ENCODE peak calls at places on chromosomes 13 and 19, in four cellular contexts. One of them, this sample, is unnamed.

GRCh38 chr19:19461306-19461670 is 54.1 kb downstream of the TSSK6 start:
- DNase-seq in AG09309: no peak
- DNase-seq in cardiac muscle cell: no peak
- DNase-seq in thoracic aorta: no peak
- DNase-seq in this sample: peak; percentile 14

GRCh38 chr19:7699422-7700127 is 2.4 kb downstream of the FCER2 start:
- DNase-seq in AG09309: no peak
- DNase-seq in thoracic aorta: no peak
- DNase-seq in cardiac muscle cell: no peak
- DNase-seq in this sample: no peak

GRCh38 chr19:46559203-46559602 is 41.9 kb upstream of the CALM3 start:
- DNase-seq in AG09309: no peak
- DNase-seq in cardiac muscle cell: no peak
- DNase-seq in thoracic aorta: no peak
- DNase-seq in this sample: no peak

GRCh38 chr13:52845334-52845761 is 3.1 kb downstream of the PCDH8 start:
- DNase-seq in cardiac muscle cell: no peak
- DNase-seq in thoracic aorta: no peak
- DNase-seq in AG09309: no peak
- DNase-seq in this sample: peak; percentile 27

GRCh38 chr13:40539954-40540706 is 126.3 kb downstream of the FOXO1 start:
- DNase-seq in cardiac muscle cell: peak; percentile 89
- DNase-seq in AG09309: peak; percentile 31
- DNase-seq in thoracic aorta: no peak
- DNase-seq in this sample: no peak

GRCh38 chr13:30142502-30143211 is 164.7 kb downstream of the KATNAL1 start:
- DNase-seq in thoracic aorta: no peak
- DNase-seq in AG09309: peak; percentile 99
- DNase-seq in cardiac muscle cell: peak; percentile 94
- DNase-seq in this sample: no peak

GRCh38 chr13:30113983-30114491 is 193.3 kb downstream of the KATNAL1 start:
- DNase-seq in AG09309: no peak
- DNase-seq in thoracic aorta: no peak
- DNase-seq in cardiac muscle cell: no peak
- DNase-seq in this sample: peak; percentile 51

GRCh38 chr13:80054806-80055205 is 286.1 kb downstream of the SPRY2 start:
- DNase-seq in thoracic aorta: no peak
- DNase-seq in AG09309: no peak
- DNase-seq in cardiac muscle cell: no peak
- DNase-seq in this sample: no peak

GRCh38 chr13:43289458-43290255 is 266.3 kb downstream of the DNAJC15 start:
- DNase-seq in AG09309: no peak
- DNase-seq in thoracic aorta: no peak
- DNase-seq in cardiac muscle cell: no peak
- DNase-seq in this sample: no peak

GRCh38 chr13:113357529-113357928 is 6.4 kb downstream of the GRTP1 start:
- DNase-seq in thoracic aorta: no peak
- DNase-seq in cardiac muscle cell: peak; percentile 3
- DNase-seq in AG09309: peak; percentile 16
- DNase-seq in this sample: no peak

GRCh38 chr19:11496391-11497163 is 9.1 kb downstream of the ZNF653 start:
- DNase-seq in cardiac muscle cell: peak; percentile 88
- DNase-seq in AG09309: peak; percentile 55
- DNase-seq in thoracic aorta: peak; percentile 27
- DNase-seq in this sample: peak; percentile 74

GRCh38 chr13:67299072-67299635 is 69.0 kb upstream of the PCDH9 start:
- DNase-seq in cardiac muscle cell: peak; percentile 80
- DNase-seq in thoracic aorta: no peak
- DNase-seq in AG09309: peak; percentile 18
- DNase-seq in this sample: no peak

GRCh38 chr13:22114630-22115311 is 443.9 kb downstream of the FGF9 start:
- DNase-seq in cardiac muscle cell: peak; percentile 0
- DNase-seq in thoracic aorta: no peak
- DNase-seq in AG09309: no peak
- DNase-seq in this sample: no peak

GRCh38 chr19:38506723-38507550 is 73.4 kb downstream of the RYR1 start:
- DNase-seq in thoracic aorta: peak; percentile 23
- DNase-seq in cardiac muscle cell: peak; percentile 85
- DNase-seq in AG09309: no peak
- DNase-seq in this sample: peak; percentile 96

GRCh38 chr13:80473695-80474094 is 132.8 kb upstream of the SPRY2 start:
- DNase-seq in AG09309: no peak
- DNase-seq in thoracic aorta: no peak
- DNase-seq in cardiac muscle cell: peak; percentile 54
- DNase-seq in this sample: no peak

GRCh38 chr19:12660980-12661379 is 5.6 kb downstream of the MAN2B1 start:
- DNase-seq in thoracic aorta: no peak
- DNase-seq in AG09309: no peak
- DNase-seq in cardiac muscle cell: no peak
- DNase-seq in this sample: no peak

GRCh38 chr13:21242236-21242635 is 65.8 kb downstream of the MRPL57 start:
- DNase-seq in thoracic aorta: no peak
- DNase-seq in AG09309: no peak
- DNase-seq in cardiac muscle cell: no peak
- DNase-seq in this sample: no peak

GRCh38 chr19:28960986-28961705 is 251.8 kb downstream of the UQCRFS1 start:
- DNase-seq in cardiac muscle cell: peak; percentile 48
- DNase-seq in AG09309: no peak
- DNase-seq in thoracic aorta: no peak
- DNase-seq in this sample: no peak

GRCh38 chr13:109157275-109157674 is 527.9 kb downstream of the MYO16 start:
- DNase-seq in AG09309: no peak
- DNase-seq in thoracic aorta: no peak
- DNase-seq in cardiac muscle cell: no peak
- DNase-seq in this sample: no peak

GRCh38 chr13:109123971-109124370 is 494.6 kb downstream of the MYO16 start:
- DNase-seq in AG09309: no peak
- DNase-seq in thoracic aorta: no peak
- DNase-seq in cardiac muscle cell: no peak
- DNase-seq in this sample: no peak

GRCh38 chr13:45206340-45206739 is 5.5 kb upstream of the KCTD4 start:
- DNase-seq in thoracic aorta: no peak
- DNase-seq in AG09309: peak; percentile 77
- DNase-seq in cardiac muscle cell: peak; percentile 85
- DNase-seq in this sample: no peak

GRCh38 chr13:99203601-99204579 is 3.2 kb downstream of the UBAC2 start:
- DNase-seq in AG09309: no peak
- DNase-seq in thoracic aorta: no peak
- DNase-seq in cardiac muscle cell: no peak
- DNase-seq in this sample: no peak

GRCh38 chr13:112241288-112241687 is 134.9 kb upstream of the SPACA7 start:
- DNase-seq in cardiac muscle cell: no peak
- DNase-seq in AG09309: no peak
- DNase-seq in thoracic aorta: no peak
- DNase-seq in this sample: no peak

DNA sequence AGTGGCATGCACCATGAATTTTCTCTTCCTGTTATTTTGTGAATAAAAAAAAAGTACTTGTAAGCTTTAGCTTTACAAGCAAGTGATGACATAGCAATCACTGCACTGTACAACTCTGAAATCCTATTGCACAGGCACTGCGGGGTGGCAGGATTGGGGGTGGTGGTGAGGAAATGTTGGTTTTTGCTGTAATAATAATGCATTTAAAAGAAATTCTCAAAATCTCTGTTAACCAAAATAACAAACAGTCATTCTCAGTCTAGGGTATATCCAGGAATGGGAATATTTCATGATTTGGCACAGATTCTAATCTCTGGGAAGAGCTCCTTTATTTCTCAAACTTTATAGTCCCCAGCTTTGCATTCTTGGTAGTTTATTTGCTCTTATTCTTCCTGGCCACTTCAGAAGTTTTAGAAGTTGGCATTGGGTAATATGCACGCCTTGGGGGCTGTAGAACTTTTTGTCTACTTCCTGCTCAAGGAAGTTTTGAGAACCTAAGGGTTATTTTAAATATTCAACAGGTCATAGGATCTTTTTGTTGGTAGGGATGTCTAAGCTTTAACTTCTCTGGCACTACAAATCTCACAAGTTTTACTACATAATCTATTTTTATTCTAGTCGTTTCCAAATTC is 353.0 kb upstream of the KLF12 start:
- DNase-seq in thoracic aorta: no peak
- DNase-seq in AG09309: peak; percentile 46
- DNase-seq in cardiac muscle cell: peak; percentile 4
- DNase-seq in this sample: no peak
- H3K4me3 ChIP-seq in thoracic aorta: no peak overlapping the region
- H3K4me3 ChIP-seq in AG09309: no peak overlapping the region
- H3K4me3 ChIP-seq in cardiac muscle cell: no peak overlapping the region
- H3K4me3 ChIP-seq in this sample: no peak overlapping the region

DNA sequence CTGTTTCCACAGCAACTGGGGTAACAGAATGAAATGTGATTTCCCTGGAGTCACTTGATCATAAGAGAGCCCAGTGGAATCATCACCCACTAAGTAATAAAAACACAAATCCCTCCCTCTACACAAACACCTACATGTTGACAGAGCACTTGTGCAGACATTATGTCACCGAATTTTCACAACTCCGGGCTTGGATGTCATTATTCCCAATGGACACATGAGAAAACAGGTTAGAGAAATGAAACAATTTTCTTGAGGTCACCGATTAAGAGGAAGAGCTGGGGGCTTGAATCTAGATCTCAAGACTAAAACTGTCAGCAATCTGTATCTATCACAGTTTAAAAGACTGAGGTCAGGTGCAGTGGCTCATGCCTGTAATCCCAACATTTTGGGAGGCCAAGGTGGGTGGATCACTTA is 3.1 kb downstream of the XRCC1 start:
- DNase-seq in cardiac muscle cell: no peak
- DNase-seq in AG09309: no peak
- DNase-seq in thoracic aorta: no peak
- DNase-seq in this sample: no peak
- H3K4me3 ChIP-seq in cardiac muscle cell: no peak overlapping the region
- H3K4me3 ChIP-seq in AG09309: no peak overlapping the region
- H3K4me3 ChIP-seq in thoracic aorta: no peak overlapping the region
- H3K4me3 ChIP-seq in this sample: no peak overlapping the region

GRCh38 chr19:55146648-55147218 is 2.3 kb downstream of the TNNT1 start:
- DNase-seq in AG09309: no peak
- DNase-seq in cardiac muscle cell: no peak
- DNase-seq in thoracic aorta: no peak
- DNase-seq in this sample: no peak
- H3K4me3 ChIP-seq in AG09309: no peak overlapping the region
- H3K4me3 ChIP-seq in cardiac muscle cell: peak overlapping the region; percentile 12
- H3K4me3 ChIP-seq in thoracic aorta: no peak overlapping the region
- H3K4me3 ChIP-seq in this sample: no peak overlapping the region

DNA sequence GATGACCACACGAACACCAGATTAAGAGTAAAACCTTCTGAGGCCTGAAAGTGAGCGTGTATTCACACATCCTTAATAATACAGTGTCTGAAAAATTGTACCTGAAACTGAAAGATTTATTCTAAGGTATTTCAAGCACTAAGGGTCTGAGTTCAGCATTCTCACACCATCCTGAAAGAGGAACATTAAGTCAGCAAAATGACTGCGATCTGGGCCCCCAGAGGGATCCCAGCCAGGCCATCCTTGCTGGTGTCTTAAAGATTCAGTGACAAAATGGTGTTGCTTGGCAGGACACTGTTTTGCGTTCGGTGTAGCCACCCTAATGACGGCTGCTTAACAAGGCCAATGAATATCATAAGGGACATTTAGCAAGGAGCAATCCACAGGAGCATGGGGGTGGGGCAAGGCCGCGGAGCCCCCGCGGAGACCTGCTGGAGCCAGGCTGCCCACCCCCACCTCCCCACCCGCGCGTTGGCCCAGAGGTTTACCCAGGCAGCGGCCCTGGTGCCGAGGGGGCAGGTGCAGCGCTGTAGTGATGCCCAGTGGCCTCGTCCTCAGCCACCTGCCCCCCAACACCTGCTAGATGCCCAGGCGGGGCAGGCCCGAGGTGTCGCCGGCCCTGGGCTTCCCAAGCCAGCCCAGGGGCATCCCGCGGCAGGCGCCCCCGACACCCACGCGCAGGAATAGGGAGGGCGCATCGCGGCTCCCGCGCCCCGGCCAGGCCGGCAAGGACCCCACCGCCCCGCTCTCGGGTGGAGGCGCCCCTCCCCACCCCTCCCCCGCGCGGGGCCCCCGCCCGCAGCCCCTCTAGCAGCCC is 742 bp downstream of the NALCN start:
- DNase-seq in thoracic aorta: no peak
- DNase-seq in cardiac muscle cell: no peak
- DNase-seq in AG09309: no peak
- DNase-seq in this sample: no peak
- H3K4me3 ChIP-seq in thoracic aorta: peak overlapping the region; percentile 85
- H3K4me3 ChIP-seq in cardiac muscle cell: peak overlapping the region; percentile 74
- H3K4me3 ChIP-seq in AG09309: peak overlapping the region; percentile 58
- H3K4me3 ChIP-seq in this sample: no peak overlapping the region

DNA sequence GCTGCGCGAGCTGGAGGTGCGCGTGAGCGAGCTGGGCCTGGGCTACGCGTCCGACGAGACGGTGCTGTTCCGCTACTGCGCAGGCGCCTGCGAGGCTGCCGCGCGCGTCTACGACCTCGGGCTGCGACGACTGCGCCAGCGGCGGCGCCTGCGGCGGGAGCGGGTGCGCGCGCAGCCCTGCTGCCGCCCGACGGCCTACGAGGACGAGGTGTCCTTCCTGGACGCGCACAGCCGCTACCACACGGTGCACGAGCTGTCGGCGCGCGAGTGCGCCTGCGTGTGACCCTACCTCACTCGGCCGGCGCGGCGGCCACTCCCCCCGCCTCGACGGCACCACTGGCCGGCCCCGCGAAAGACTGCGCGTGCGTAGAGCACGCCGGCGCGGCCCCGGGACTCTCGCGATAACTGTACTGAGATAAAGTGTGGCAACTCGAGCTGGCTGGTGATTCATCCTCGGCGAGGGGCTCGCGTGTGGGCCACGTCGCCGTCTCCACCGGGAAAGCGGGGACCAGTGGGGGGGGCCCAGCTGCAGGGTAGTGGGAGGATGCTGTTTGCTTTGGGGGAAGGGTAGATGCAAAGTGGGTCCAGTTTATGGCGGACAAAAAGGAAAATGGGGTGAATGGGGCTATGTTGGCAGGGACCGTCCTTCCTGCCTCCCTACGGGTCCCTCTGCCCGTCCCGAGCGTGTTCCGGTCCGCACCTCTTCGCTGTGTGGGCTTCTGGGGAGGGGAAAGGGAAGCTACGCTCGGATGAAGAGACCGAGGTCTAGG is 11.4 kb downstream of the FUT6 start:
- DNase-seq in thoracic aorta: peak; percentile 36
- DNase-seq in AG09309: peak; percentile 45
- DNase-seq in cardiac muscle cell: peak; percentile 96
- DNase-seq in this sample: peak; percentile 94
- H3K4me3 ChIP-seq in thoracic aorta: peak overlapping the region; percentile 72
- H3K4me3 ChIP-seq in AG09309: peak overlapping the region; percentile 49
- H3K4me3 ChIP-seq in cardiac muscle cell: peak overlapping the region; percentile 49
- H3K4me3 ChIP-seq in this sample: no peak overlapping the region

GRCh38 chr19:5618591-5618990 is 4.0 kb downstream of the SAFB2 start:
- DNase-seq in cardiac muscle cell: no peak
- DNase-seq in thoracic aorta: no peak
- DNase-seq in AG09309: no peak
- DNase-seq in this sample: no peak
- H3K4me3 ChIP-seq in cardiac muscle cell: no peak overlapping the region
- H3K4me3 ChIP-seq in thoracic aorta: no peak overlapping the region
- H3K4me3 ChIP-seq in AG09309: no peak overlapping the region
- H3K4me3 ChIP-seq in this sample: no peak overlapping the region